ENCODE peak calls at places on chromosomes 12 and 14, in eight cellular contexts. M is heart right ventricle, E is nephron progenitor cell, Z is dorsolateral prefrontal cortex, L is RKO, T is NCI-H1694 treated with DMSO at 0.1 percent for 48 hours, B is endothelial cell, P is HS-27A. O is an unnamed sample.
A peak's percentile ranks its signal among the peaks of the same experiment; 100 is the strongest.

GRCh38 chr12:116797885-116798284 is 59.8 kb downstream of the RNFT2 start:
- DNase-seq in M (peak; percentile 32), E (no peak), Z (no peak), L (no peak), T (no peak), B (no peak), P (no peak), O (no peak)

GRCh38 chr12:30996255-30996654 is 69.7 kb downstream of the TSPAN11 start:
- DNase-seq in M (no peak), E (no peak), Z (no peak), L (no peak), T (peak; percentile 62), B (no peak), P (peak; percentile 53), O (no peak)

GRCh38 chr12:45314770-45315169 is 98.9 kb downstream of the ANO6 start:
- DNase-seq in M (no peak), E (no peak), Z (no peak), L (no peak), T (no peak), B (no peak), P (no peak), O (no peak)

GRCh38 chr12:117207675-117208074 is 17.4 kb upstream of the FBXO21 start:
- DNase-seq in M (no peak), E (no peak), Z (no peak), L (no peak), T (no peak), B (no peak), P (no peak), O (no peak)

GRCh38 chr12:59239993-59240392 is 319.7 kb upstream of the LRIG3 start:
- DNase-seq in M (no peak), E (no peak), Z (no peak), L (no peak), T (no peak), B (no peak), P (no peak), O (no peak)

GRCh38 chr14:50402965-50403364 is 6.3 kb upstream of the CDKL1 start:
- DNase-seq in M (no peak), E (no peak), Z (no peak), L (no peak), T (no peak), B (no peak), P (no peak), O (no peak)

GRCh38 chr12:29710104-29710503 is 73.6 kb downstream of the TMTC1 start:
- DNase-seq in M (peak; percentile 53), E (peak; percentile 7), Z (peak; percentile 47), L (no peak), T (peak; percentile 88), B (peak; percentile 7), P (no peak), O (no peak)

GRCh38 chr14:50342211-50343080 is 30.3 kb downstream of the DMAC2L start:
- DNase-seq in M (peak; percentile 60), E (peak; percentile 30), Z (peak; percentile 85), L (no peak), T (peak; percentile 91), B (peak; percentile 20), P (no peak), O (peak; percentile 21)

GRCh38 chr12:113770389-113770865 is 195.7 kb downstream of the RBM19 start:
- DNase-seq in M (no peak), E (no peak), Z (no peak), L (no peak), T (no peak), B (no peak), P (no peak), O (no peak)